ENCODE peak calls at places on chromosomes 3 and 15, in eight cellular contexts. K, G, O, P, N, T, R and A are unnamed samples.

GRCh38 chr3:49792371-49793150 is 6.2 kb upstream of the IP6K1 start:
- DNase-seq in T (no peak), G (no peak), P (no peak), R (no peak), K (no peak), O (no peak), N (no peak), A (no peak)

GRCh38 chr3:133448478-133449122 is 48.7 kb downstream of the BFSP2 start:
- DNase-seq in N (no peak), T (no peak), P (no peak), R (no peak), K (no peak), O (no peak), G (no peak), A (peak; percentile 28)

GRCh38 chr3:121482651-121483050 is 63.1 kb downstream of the POLQ start:
- DNase-seq in O (no peak), N (peak; percentile 12), K (no peak), P (no peak), G (no peak), T (no peak), R (no peak), A (no peak)

GRCh38 chr3:95029644-95030043 is 966.8 kb downstream of the NSUN3 start:
- DNase-seq in O (no peak), K (no peak), N (no peak), P (no peak), T (no peak), R (no peak), G (no peak), A (no peak)

GRCh38 chr15:39595621-39596221 is 14.8 kb downstream of the THBS1 start:
- DNase-seq in K (no peak), T (no peak), P (no peak), G (no peak), O (no peak), R (no peak), N (no peak), A (no peak)

GRCh38 chr3:128316456-128316855 is 150.2 kb downstream of the DNAJB8 start:
- DNase-seq in P (peak; percentile 82), K (peak; percentile 17), R (no peak), O (peak; percentile 30), T (no peak), G (no peak), N (no peak), A (no peak)

GRCh38 chr3:48747703-48748102 is 30.7 kb upstream of the IP6K2 start:
- DNase-seq in O (no peak), N (no peak), R (peak; percentile 58), K (no peak), G (no peak), T (no peak), P (no peak), A (no peak)

GRCh38 chr15:72306211-72306785 is 13.7 kb downstream of the CELF6 start:
- DNase-seq in R (no peak), K (peak; percentile 49), G (peak; percentile 50), O (peak; percentile 62), N (peak; percentile 12), P (no peak), T (no peak), A (no peak)

GRCh38 chr3:159364511-159364910 is 562.7 kb downstream of the MFSD1 start:
- DNase-seq in T (no peak), G (no peak), O (no peak), R (no peak), N (no peak), K (no peak), P (no peak), A (no peak)

GRCh38 chr3:70963412-70963811 is 620.1 kb downstream of the FOXP1 start:
- DNase-seq in N (peak; percentile 35), K (no peak), T (no peak), P (no peak), R (no peak), G (no peak), O (no peak), A (no peak)

GRCh38 chr3:195286115-195286872 is 15.3 kb upstream of the XXYLT1 start:
- DNase-seq in O (no peak), R (no peak), G (no peak), N (no peak), T (no peak), P (no peak), K (no peak), A (peak; percentile 27)

GRCh38 chr3:24201301-24201700 is 256.2 kb downstream of the NR1D2 start:
- DNase-seq in T (no peak), O (no peak), R (no peak), K (no peak), N (no peak), P (no peak), G (no peak), A (no peak)

GRCh38 chr15:40310001-40310959 is 2.5 kb upstream of the PLCB2 start:
- DNase-seq in P (no peak), T (peak; percentile 68), K (peak; percentile 80), R (peak; percentile 72), N (no peak), G (no peak), O (peak; percentile 92), A (peak; percentile 45)

GRCh38 chr15:101123222-101123910 is 128.5 kb downstream of the CHSY1 start:
- DNase-seq in G (no peak), N (peak; percentile 39), R (no peak), T (no peak), O (peak; percentile 38), K (no peak), P (no peak), A (no peak)

GRCh38 chr15:101126618-101127502 is 125.0 kb downstream of the CHSY1 start:
- DNase-seq in N (peak; percentile 70), O (peak; percentile 49), P (no peak), K (no peak), G (no peak), T (no peak), R (no peak), A (no peak)

GRCh38 chr15:101122806-101123205 is 129.0 kb downstream of the CHSY1 start:
- DNase-seq in K (no peak), N (no peak), P (no peak), T (no peak), O (peak; percentile 44), G (no peak), R (no peak), A (no peak)

GRCh38 chr15:101127503-101128076 is 124.3 kb downstream of the CHSY1 start:
- DNase-seq in R (peak; percentile 87), O (no peak), P (peak; percentile 71), K (no peak), N (peak; percentile 95), T (peak; percentile 73), G (peak; percentile 78), A (peak; percentile 33)

DNA sequence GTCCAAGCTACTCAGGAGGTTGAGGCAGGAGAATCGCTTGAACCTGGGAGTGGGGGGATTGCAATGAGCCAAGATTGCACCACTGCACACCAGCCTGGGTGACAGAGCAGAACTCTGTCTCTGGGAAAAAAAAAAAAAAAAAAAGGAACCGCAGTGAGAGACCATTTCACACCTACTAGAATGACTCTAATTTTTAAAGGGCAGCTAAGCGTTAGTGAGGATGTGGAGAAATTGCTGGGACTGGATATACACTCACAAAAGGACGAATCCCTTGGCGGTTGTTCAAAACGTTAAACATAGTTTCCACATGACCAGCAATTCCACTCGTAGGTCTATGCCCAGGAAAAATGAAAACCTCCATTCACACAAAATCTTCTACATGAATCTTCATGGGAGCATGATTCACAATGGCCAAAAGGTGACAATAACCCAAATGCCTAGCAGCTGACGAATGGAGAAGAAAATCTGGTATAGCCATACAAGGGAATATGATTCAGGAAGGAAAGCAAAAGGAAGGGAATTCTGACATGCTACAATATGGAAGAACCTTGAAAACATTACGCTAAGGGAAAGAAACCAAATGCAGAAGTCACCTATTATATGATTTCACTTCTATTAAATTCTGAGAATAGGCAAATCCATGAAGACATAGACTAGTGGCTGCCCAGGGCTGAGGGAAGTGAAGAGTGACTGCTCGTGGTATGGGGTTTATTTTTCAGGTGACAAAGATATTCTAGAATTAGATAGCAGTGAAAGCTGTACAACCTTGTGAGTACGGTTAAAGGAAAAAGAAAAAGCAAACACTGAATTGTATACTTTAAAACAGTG is 126.9 kb downstream of the CHSY1 start:
- DNase-seq in P (no peak), G (no peak), R (no peak), N (peak; percentile 95), T (no peak), K (no peak), O (no peak), A (no peak)
- H3K27ac ChIP-seq in P (no peak overlapping the region), G (no peak overlapping the region), R (peak overlapping the region; percentile 97), N (peak overlapping the region; percentile 97), T (peak overlapping the region; percentile 9), K (no peak overlapping the region), O (no peak overlapping the region), A (no peak overlapping the region)

GRCh38 chr15:88272421-88272820 is 15.9 kb upstream of the NTRK3 start:
- DNase-seq in O (no peak), T (no peak), R (no peak), K (no peak), G (no peak), P (no peak), N (no peak), A (no peak)
- H3K27ac ChIP-seq in O (no peak overlapping the region), T (no peak overlapping the region), R (no peak overlapping the region), K (no peak overlapping the region), G (no peak overlapping the region), P (no peak overlapping the region), N (no peak overlapping the region), A (no peak overlapping the region)

DNA sequence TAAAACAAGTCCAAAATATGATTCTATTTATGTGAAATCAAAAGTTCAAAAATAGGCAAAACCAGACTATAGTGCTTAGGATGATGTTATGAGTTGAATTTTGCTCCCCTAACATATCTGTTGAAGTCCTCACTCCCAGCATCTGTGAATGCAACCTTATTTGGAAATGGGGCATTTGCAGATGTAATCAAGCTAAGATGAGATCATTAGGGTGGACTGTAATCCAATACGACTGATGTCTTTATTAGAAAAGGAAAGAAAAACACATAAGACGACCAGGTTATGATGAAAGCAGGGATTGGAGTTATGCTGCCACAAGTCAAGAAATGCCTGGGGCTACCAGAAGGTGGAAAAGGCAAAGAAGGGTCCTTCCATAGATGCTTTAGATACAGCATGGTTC is 110.5 kb upstream of the CCDC39 start:
- DNase-seq in K (no peak), R (no peak), N (no peak), T (no peak), P (no peak), G (no peak), O (no peak), A (no peak)
- H3K27ac ChIP-seq in K (no peak overlapping the region), R (no peak overlapping the region), N (no peak overlapping the region), T (no peak overlapping the region), P (no peak overlapping the region), G (no peak overlapping the region), O (no peak overlapping the region), A (no peak overlapping the region)

GRCh38 chr15:37701230-37701629 is 233.2 kb upstream of the TMCO5A start:
- DNase-seq in R (no peak), P (no peak), G (no peak), N (no peak), K (no peak), O (no peak), T (no peak), A (no peak)
- H3K27ac ChIP-seq in R (no peak overlapping the region), P (no peak overlapping the region), G (no peak overlapping the region), N (no peak overlapping the region), K (no peak overlapping the region), O (no peak overlapping the region), T (no peak overlapping the region), A (no peak overlapping the region)

DNA sequence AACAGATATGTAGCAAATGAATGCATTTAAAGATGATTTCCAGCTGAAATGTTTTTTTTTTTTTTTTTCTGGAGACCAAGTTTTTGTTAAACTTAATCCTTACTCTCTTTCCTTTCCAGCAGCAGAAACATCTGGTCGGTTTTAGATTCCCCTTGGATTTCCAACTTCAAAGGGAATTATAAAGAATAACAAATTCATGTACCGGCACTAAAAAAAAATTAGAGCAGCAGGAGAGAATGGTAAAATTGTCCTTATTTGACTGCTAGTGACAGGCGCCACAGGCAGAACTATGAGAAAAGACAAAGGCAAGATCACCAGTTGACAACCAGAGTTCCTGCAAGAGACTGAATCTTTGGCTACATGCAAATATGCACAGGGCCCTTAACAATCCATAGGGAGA is 393.3 kb downstream of the TIGIT start:
- DNase-seq in N (no peak), K (no peak), T (no peak), P (no peak), G (no peak), R (no peak), O (no peak), A (no peak)
- H3K27ac ChIP-seq in N (no peak overlapping the region), K (no peak overlapping the region), T (peak overlapping the region; percentile 80), P (peak overlapping the region; percentile 42), G (no peak overlapping the region), R (peak overlapping the region; percentile 63), O (peak overlapping the region; percentile 34), A (no peak overlapping the region)